ENCODE peak calls at places on chromosomes 16 and 17, in seven cellular contexts. Y is heart right ventricle, P is EH, M is psoas muscle, B is NCI-H345, X is right lobe of liver, A is brain microvascular endothelial cell. Q is an unnamed sample.

GRCh38 chr16:25066747-25067631 is 44.6 kb upstream of the LCMT1 start:
- DNase-seq in A (peak), M (peak), Y (peak), P (peak), X (peak), B (peak), Q (peak)

GRCh38 chr17:77610980-77611641 is 347.4 kb upstream of the TNRC6C start:
- DNase-seq in M (peak), P (peak), X (no peak), B (no peak), Y (no peak), A (no peak), Q (no peak)

GRCh38 chr17:29710891-29711418 is 88.2 kb upstream of the CORO6 start:
- DNase-seq in Y (no peak), X (no peak), B (no peak), P (peak), M (no peak), A (no peak), Q (no peak)

GRCh38 chr17:77320046-77320445 is 179.3 kb downstream of the SEC14L1 start:
- DNase-seq in M (no peak), Y (no peak), X (peak), P (peak), A (no peak), B (no peak), Q (no peak)

GRCh38 chr17:63221941-63222340 is 224.2 kb downstream of the CYB561 start:
- DNase-seq in B (no peak), Y (no peak), P (no peak), X (no peak), M (no peak), A (no peak), Q (no peak)

GRCh38 chr17:63431618-63431938 is 14.5 kb downstream of the CYB561 start:
- DNase-seq in M (no peak), B (no peak), P (no peak), X (peak), Y (no peak), A (no peak), Q (no peak)

GRCh38 chr17:27544350-27545131 is 86.4 kb upstream of the LGALS9 start:
- DNase-seq in A (no peak), P (no peak), Y (no peak), M (no peak), X (no peak), B (no peak), Q (no peak)

GRCh38 chr17:74218436-74218835 is 5.1 kb downstream of the TTYH2 start:
- DNase-seq in Y (no peak), A (no peak), B (no peak), M (no peak), X (no peak), P (no peak), Q (no peak)

GRCh38 chr16:89903908-89904515 is 14.7 kb upstream of the MC1R start:
- DNase-seq in P (no peak), X (no peak), A (no peak), M (peak), Y (no peak), B (no peak), Q (no peak)

GRCh38 chr17:58513913-58514794 is at the start of gene MTMR4:
- DNase-seq in A (peak), X (peak), M (peak), Y (peak), B (peak), P (peak), Q (peak)

GRCh38 chr17:50207318-50207717 is 5.9 kb upstream of the COL1A1 start:
- DNase-seq in P (no peak), B (no peak), X (no peak), A (no peak), M (no peak), Y (no peak), Q (no peak)